ENCODE peak calls at places on chromosomes 16 and 17, in six cellular contexts. H is SK-N-SH, M is endothelial cell of umbilical vein, G is stomach, U is H1, Y is sigmoid colon. A is an unnamed sample. For H3K27me3, the result is how much of the 10 kb centered on the place peaks cover.

GRCh38 chr17:81940538-81941483 is 3.7 kb upstream of the PYCR1 start:
- DNase-seq in H (no peak), M (no peak), G (no peak), U (no peak), Y (no peak), A (no peak)

GRCh38 chr17:59333845-59334244 is 2.4 kb downstream of the YPEL2 start:
- DNase-seq in H (no peak), M (no peak), G (no peak), U (no peak), Y (no peak), A (peak)

GRCh38 chr17:27783951-27784350 is 16.4 kb downstream of the NOS2 start:
- DNase-seq in H (no peak), M (no peak), G (no peak), U (no peak), Y (no peak), A (no peak)

GRCh38 chr17:73118876-73119485 is 26.5 kb upstream of the SLC39A11 start:
- DNase-seq in H (peak), M (no peak), G (no peak), U (no peak), Y (no peak), A (no peak)

GRCh38 chr16:67241008-67241900 is 6.0 kb downstream of the FHOD1 start:
- DNase-seq in H (no peak), M (peak), G (peak), U (no peak), Y (no peak), A (peak)

GRCh38 chr16:57204675-57205074 is 18.5 kb downstream of the RSPRY1 start:
- DNase-seq in H (peak), M (no peak), G (no peak), U (peak), Y (no peak), A (no peak)

GRCh38 chr17:2396568-2397246 is 4.2 kb downstream of the MNT start:
- DNase-seq in H (peak), M (peak), G (peak), U (peak), Y (peak), A (peak)

GRCh38 chr16:67750466-67750865 is 31.4 kb upstream of the GFOD2 start:
- DNase-seq in H (no peak), M (no peak), G (no peak), U (no peak), Y (no peak), A (no peak)

GRCh38 chr17:3695723-3696411 is at the start of gene P2RX5:
- DNase-seq in H (peak), M (peak), G (no peak), U (peak), Y (no peak), A (peak)

GRCh38 chr17:30278032-30278431 is 13.7 kb downstream of the BLMH start:
- DNase-seq in H (peak), M (peak), G (peak), U (no peak), Y (no peak), A (no peak)

GRCh38 chr17:51035436-51035835 is 85.2 kb downstream of the SPAG9 start:
- DNase-seq in H (no peak), M (peak), G (no peak), U (no peak), Y (no peak), A (no peak)

GRCh38 chr17:57902800-57903759 is 52.1 kb downstream of the CUEDC1 start:
- DNase-seq in H (no peak), M (peak), G (peak), U (no peak), Y (peak), A (peak)

GRCh38 chr16:54633943-54634362 is 296.7 kb upstream of the IRX5 start:
- DNase-seq in H (no peak), M (peak), G (peak), U (peak), Y (no peak), A (no peak)

GRCh38 chr17:40340880-40341807 is 23.4 kb downstream of the GJD3 start:
- DNase-seq in H (peak), M (peak), G (peak), U (peak), Y (peak), A (peak)

GRCh38 chr16:6122401-6122800 is 1024.8 kb upstream of the EEF2KMT start:
- DNase-seq in H (no peak), M (no peak), G (no peak), U (no peak), Y (no peak), A (no peak)

GRCh38 chr17:67759355-67760171 is 41.8 kb downstream of the NOL11 start:
- DNase-seq in H (no peak), M (no peak), G (no peak), U (no peak), Y (peak), A (peak)

GRCh38 chr16:57648125-57648524 is 19.7 kb downstream of the ADGRG1 start:
- DNase-seq in H (no peak), M (no peak), G (no peak), U (no peak), Y (no peak), A (no peak)

GRCh38 chr17:16286009-16286946 is 67.0 kb downstream of the CENPV start:
- DNase-seq in H (peak), M (peak), G (peak), U (peak), Y (peak), A (peak)

GRCh38 chr17:17126131-17127110 is 79.7 kb downstream of the PLD6 start:
- DNase-seq in H (no peak), M (no peak), G (no peak), U (no peak), Y (no peak), A (peak)

GRCh38 chr17:38558751-38559024 is 47.1 kb downstream of the SRCIN1 start:
- DNase-seq in H (no peak), M (no peak), G (no peak), U (no peak), Y (no peak), A (no peak)

GRCh38 chr17:5780476-5780875 is 196.2 kb upstream of the NLRP1 start:
- DNase-seq in H (no peak), M (peak), G (no peak), U (no peak), Y (no peak), A (no peak)

GRCh38 chr17:56679767-56680422 is 86.4 kb downstream of the NOG start:
- DNase-seq in H (no peak), M (no peak), G (no peak), U (no peak), Y (no peak), A (no peak)

GRCh38 chr17:13074026-13074425 is 56.2 kb upstream of the ELAC2 start:
- DNase-seq in H (no peak), M (no peak), G (no peak), U (no peak), Y (no peak), A (no peak)

DNA sequence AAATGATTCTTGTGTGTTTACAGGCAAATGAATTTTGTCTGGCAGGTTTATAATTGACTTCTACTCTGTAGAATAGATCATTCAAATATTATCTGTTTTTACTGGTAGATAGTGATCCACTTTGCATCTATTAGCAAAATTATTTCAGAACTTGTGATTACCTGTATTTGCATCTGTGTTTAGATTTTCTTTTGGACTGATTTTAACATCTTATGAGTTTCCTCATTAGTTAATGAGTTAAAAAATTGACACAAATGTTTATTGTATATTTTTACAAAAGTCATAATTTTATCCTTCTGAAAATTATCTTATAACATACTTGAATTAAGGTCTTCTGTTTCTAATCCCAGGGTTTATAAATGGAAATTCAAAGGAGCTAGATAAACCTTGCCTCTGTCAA is 132.0 kb upstream of the KCNJ16 start:
- DNase-seq in H (no peak), M (no peak), G (no peak), U (no peak), Y (no peak), A (no peak)
- H3K4me3 ChIP-seq in H (no peak), M (no peak), G (no peak), U (no peak), Y (no peak), A (no peak)

GRCh38 chr16:89065445-89065795 is 28.2 kb upstream of the ACSF3 start:
- DNase-seq in H (no peak), M (no peak), G (no peak), U (no peak), Y (no peak), A (no peak)
- H3K27me3 ChIP-seq in H (under half), M (under half), G (under half), U (under half), Y (under half), A (under half)

GRCh38 chr16:75626806-75627205 is 3.7 kb upstream of the ADAT1 start:
- DNase-seq in H (no peak), M (no peak), G (no peak), U (no peak), Y (no peak), A (no peak)
- TF ChIP-seq POLR2AphosphoS5 in H (no peak), M (no peak), G (no peak), U (no peak), Y (no peak), A (no peak)

GRCh38 chr17:52158450-52159042 is at the start of gene CA10:
- DNase-seq in H (peak), M (no peak), G (no peak), U (peak), Y (no peak), A (no peak)
- H3K4me3 ChIP-seq in H (peak), M (no peak), G (peak), U (peak), Y (no peak), A (no peak)

GRCh38 chr16:86078121-86078600 is 179.2 kb downstream of the IRF8 start:
- DNase-seq in H (no peak), M (no peak), G (no peak), U (no peak), Y (peak), A (peak)
- H3K27me3 ChIP-seq in H (half or more), M (under half), G (under half), U (under half), Y (under half), A (under half)

GRCh38 chr16:78673884-78674283 is 574.4 kb downstream of the WWOX start:
- DNase-seq in H (no peak), M (no peak), G (no peak), U (no peak), Y (no peak), A (no peak)
- TF ChIP-seq POLR2AphosphoS5 in H (no peak), M (no peak), G (no peak), U (no peak), Y (no peak), A (no peak)

GRCh38 chr17:8153957-8154607 is 1.9 kb upstream of the PER1 start:
- DNase-seq in H (peak), M (peak), G (peak), U (peak), Y (peak), A (peak)
- H3K4me3 ChIP-seq in H (peak), M (no peak), G (peak), U (peak), Y (peak), A (peak)

DNA sequence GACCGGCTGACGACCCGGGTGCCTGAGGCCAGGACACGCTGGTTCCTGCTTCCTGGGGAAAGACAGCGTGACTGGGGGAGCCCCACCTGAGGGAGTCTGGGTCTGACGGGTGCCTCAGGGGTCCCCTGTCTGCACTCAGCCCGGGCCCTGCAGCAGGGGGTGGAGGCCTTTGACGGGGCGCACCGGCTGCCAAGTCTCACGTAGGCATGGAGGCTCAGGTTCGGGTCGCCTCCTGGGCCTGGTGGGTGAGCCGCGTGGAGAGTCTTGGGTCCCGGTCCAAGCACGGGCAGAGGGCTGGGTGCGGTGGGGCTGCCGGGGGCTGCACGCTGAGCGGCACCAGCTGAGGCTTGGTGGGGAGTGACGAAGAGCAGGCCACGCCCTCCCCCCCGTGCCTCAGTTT is 40.9 kb downstream of the SOX8 start:
- DNase-seq in H (no peak), M (no peak), G (no peak), U (no peak), Y (no peak), A (no peak)
- H3K27me3 ChIP-seq in H (half or more), M (under half), G (under half), U (under half), Y (under half), A (under half)

DNA sequence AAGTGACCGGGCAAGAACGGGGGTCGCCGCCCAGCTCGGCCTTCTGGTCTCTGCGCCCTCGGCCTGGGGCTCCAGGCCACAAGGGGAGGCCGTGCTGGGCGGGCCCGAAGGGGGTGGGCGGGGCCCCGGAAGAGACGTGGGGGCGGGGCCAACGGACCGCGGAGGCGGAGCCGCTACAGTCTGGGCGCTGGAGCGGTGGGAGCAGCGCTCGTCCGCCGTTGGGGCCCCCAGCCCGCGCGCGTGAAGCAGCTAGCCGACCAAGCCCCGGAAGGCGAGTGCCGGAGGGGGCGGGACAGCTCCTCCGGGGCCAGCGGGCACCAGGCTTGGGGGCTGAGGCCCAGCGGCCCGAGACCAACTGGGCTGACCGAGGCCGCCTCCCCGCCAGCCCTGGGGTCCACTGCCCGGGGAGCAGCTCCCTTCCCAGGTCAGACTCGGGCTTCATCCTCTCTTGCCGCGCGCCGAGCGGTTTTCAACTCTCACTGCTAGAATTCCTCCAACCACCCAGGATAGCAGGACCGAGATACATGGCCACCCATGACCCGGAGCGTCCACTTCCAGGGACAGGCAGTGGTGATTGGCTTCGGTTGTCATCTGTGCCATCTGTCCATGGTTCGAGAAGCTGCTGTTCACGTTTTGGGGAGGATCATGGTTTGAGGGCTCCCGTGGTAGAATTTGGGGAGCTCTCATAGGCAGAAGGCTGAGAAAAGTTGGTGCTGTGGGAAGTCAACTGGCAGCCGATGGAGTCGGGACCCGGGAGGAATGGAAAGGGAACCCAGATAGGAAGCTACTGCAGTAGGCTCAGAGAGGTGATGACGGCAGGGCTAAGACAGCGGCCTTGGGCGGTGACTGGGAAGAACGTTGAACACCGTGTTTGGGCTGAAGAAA is 44.6 kb upstream of the LCMT1 start:
- DNase-seq in H (peak), M (peak), G (peak), U (peak), Y (peak), A (peak)
- TF ChIP-seq POLR2AphosphoS5 in H (peak), M (no peak), G (peak), U (peak), Y (peak), A (peak)

GRCh38 chr16:84830765-84831384 is 11.1 kb downstream of the CRISPLD2 start:
- DNase-seq in H (no peak), M (no peak), G (no peak), U (no peak), Y (peak), A (no peak)

GRCh38 chr16:84832488-84833141 is 12.8 kb downstream of the CRISPLD2 start:
- DNase-seq in H (no peak), M (no peak), G (peak), U (no peak), Y (peak), A (no peak)

GRCh38 chr16:84834403-84834772 is 14.6 kb downstream of the CRISPLD2 start:
- DNase-seq in H (peak), M (no peak), G (no peak), U (no peak), Y (no peak), A (no peak)

GRCh38 chr16:84833542-84834402 is 14.0 kb downstream of the CRISPLD2 start:
- DNase-seq in H (no peak), M (no peak), G (no peak), U (no peak), Y (peak), A (no peak)

DNA sequence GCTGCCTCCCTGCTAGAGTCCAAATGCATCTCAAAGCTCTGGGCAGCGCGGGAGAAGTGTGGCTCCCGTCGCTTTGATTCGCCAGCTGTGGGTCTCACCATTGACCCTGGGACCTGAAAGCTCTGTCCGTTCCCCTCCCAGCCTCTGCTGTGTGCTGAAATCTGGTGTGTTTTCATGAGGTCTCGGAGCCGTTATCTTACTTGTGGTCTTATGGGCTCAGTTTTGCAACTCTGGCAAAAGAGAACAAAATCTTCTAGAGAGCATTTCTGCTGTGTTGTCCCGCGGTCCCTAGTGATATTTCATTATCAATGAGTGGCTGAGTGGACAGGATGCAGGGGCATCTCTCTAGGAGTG is 13.3 kb downstream of the CRISPLD2 start:
- DNase-seq in H (no peak), M (no peak), G (no peak), U (no peak), Y (peak), A (no peak)
- H3K4me3 ChIP-seq in H (no peak), M (no peak), G (no peak), U (no peak), Y (peak), A (no peak)